ENCODE peak calls at places on chromosomes 1 and 21, in ten cellular contexts. G, A, Y, B, K, Q, Z, T, I and U are unnamed samples.

GRCh38 chr21:32597205-32597604 is 11.9 kb upstream of the TCP10L start:
- DNase-seq in G (no peak), A (no peak), Y (no peak), B (no peak), K (no peak), Q (no peak), Z (peak), T (peak), I (no peak), U (no peak)

GRCh38 chr21:31335957-31336738 is 7.9 kb downstream of the TIAM1 start:
- DNase-seq in G (peak), A (no peak), Y (no peak), B (no peak), K (no peak), Q (no peak), Z (peak), T (peak), I (no peak), U (no peak)

GRCh38 chr1:30872948-30873263 is 35.7 kb downstream of the SDC3 start:
- DNase-seq in G (no peak), A (no peak), Y (no peak), B (no peak), K (no peak), Q (no peak), Z (peak), T (no peak), I (no peak), U (no peak)

GRCh38 chr21:30733026-30733425 is 14.0 kb downstream of the KRTAP21-2 start:
- DNase-seq in G (no peak), A (no peak), Y (no peak), B (no peak), K (no peak), Q (no peak), Z (no peak), T (no peak), I (no peak), U (peak)

GRCh38 chr1:181089017-181089776 is 697 bp downstream of the IER5 start:
- DNase-seq in G (no peak), A (no peak), Y (no peak), B (peak), K (peak), Q (no peak), Z (no peak), T (no peak), I (no peak), U (no peak)

GRCh38 chr1:180680558-180681144 is 48.8 kb downstream of the XPR1 start:
- DNase-seq in G (no peak), A (no peak), Y (no peak), B (no peak), K (no peak), Q (no peak), Z (peak), T (no peak), I (no peak), U (no peak)

GRCh38 chr21:45158491-45159423 is 84.4 kb downstream of the ADARB1 start:
- DNase-seq in G (no peak), A (no peak), Y (no peak), B (no peak), K (no peak), Q (no peak), Z (no peak), T (no peak), I (peak), U (no peak)

GRCh38 chr21:33383056-33383888 is 19.9 kb upstream of the IFNGR2 start:
- DNase-seq in G (no peak), A (no peak), Y (peak), B (no peak), K (peak), Q (peak), Z (peak), T (peak), I (no peak), U (no peak)

GRCh38 chr1:12142891-12143630 is 23.7 kb upstream of the TNFRSF1B start:
- DNase-seq in G (no peak), A (no peak), Y (no peak), B (no peak), K (no peak), Q (no peak), Z (no peak), T (no peak), I (no peak), U (no peak)

GRCh38 chr1:210233216-210233494 is 559 bp downstream of the SERTAD4 start:
- DNase-seq in G (no peak), A (no peak), Y (peak), B (peak), K (peak), Q (no peak), Z (no peak), T (no peak), I (no peak), U (no peak)

GRCh38 chr1:14787604-14788003 is 189.1 kb downstream of the KAZN start:
- DNase-seq in G (no peak), A (no peak), Y (no peak), B (no peak), K (no peak), Q (no peak), Z (no peak), T (peak), I (no peak), U (no peak)

GRCh38 chr1:151976868-151977267 is 16.8 kb downstream of the S100A10 start:
- DNase-seq in G (no peak), A (no peak), Y (no peak), B (no peak), K (no peak), Q (no peak), Z (peak), T (peak), I (no peak), U (no peak)

DNA sequence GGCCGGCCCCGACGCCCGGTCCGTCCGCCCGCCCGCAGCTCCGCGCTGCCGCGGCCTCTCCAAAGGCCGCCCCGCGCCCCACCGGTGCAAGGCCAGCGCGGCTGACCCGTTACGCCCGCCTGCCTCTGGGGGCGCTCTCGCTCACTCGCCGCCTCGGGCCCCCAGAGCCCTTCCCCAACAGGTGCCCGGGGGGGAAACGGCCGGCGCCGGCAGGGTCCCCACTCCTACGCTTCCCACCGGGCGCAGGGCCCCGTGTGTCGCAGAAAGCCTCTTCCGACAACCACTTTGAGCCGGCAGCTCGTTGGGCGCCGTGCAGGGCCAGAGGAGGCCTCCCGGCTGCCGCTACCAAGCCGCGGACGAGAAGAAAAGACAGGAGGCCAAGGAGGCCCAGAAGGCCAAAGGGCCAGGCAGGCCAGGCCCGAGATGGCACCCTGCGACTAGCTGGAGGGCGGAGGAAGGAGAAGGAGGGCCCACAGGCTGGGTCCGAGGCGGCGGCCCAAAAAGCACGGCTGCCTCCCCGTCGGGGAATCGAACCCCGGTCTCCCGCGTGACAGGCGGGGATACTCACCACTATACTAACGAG is 64.9 kb upstream of the FCGR2A start:
- DNase-seq in G (no peak), A (peak), Y (peak), B (peak), K (peak), Q (no peak), Z (peak), T (peak), I (peak), U (no peak)
- TF ChIP-seq CTCF in G (peak), A (peak), Y (peak), B (peak), K (peak), Q (no peak), Z (peak), T (peak), I (peak), U (peak)

GRCh38 chr1:25568090-25568833 is 24.9 kb downstream of the LDLRAP1 start:
- DNase-seq in G (no peak), A (no peak), Y (no peak), B (no peak), K (no peak), Q (peak), Z (peak), T (peak), I (no peak), U (peak)
- TF ChIP-seq CTCF in G (peak), A (no peak), Y (no peak), B (no peak), K (no peak), Q (no peak), Z (no peak), T (peak), I (peak), U (no peak)

DNA sequence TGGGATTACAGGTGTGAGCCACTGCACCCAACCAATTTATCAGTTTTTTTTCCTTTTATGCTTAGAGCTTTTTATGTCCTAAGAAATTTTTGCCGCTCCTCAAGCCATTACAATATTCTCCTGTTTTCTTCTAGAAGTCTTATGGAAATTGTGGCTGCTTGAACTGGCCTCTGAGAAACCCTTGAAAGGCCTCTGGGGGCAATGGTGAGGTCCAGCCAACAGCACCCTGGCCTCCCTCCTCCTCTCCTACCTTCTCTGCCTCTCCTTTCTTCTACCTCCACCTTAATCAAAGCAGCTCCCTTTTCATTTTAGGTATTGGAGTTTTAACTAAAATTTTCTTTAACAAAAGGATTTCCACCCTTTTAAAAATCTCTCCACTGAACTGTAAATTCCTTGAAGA is 24.5 kb upstream of the RGS16 start:
- DNase-seq in G (no peak), A (no peak), Y (no peak), B (no peak), K (no peak), Q (no peak), Z (no peak), T (no peak), I (no peak), U (no peak)
- TF ChIP-seq CTCF in G (no peak), A (no peak), Y (no peak), B (no peak), K (no peak), Q (no peak), Z (no peak), T (no peak), I (no peak), U (no peak)

GRCh38 chr1:193275773-193276172 is 89.4 kb upstream of the B3GALT2 start:
- DNase-seq in G (no peak), A (no peak), Y (no peak), B (peak), K (no peak), Q (no peak), Z (no peak), T (no peak), I (no peak), U (no peak)
- TF ChIP-seq CTCF in G (no peak), A (no peak), Y (no peak), B (no peak), K (no peak), Q (no peak), Z (no peak), T (no peak), I (no peak), U (no peak)

GRCh38 chr1:119141020-119141424 is 569 bp upstream of the WARS2 start:
- DNase-seq in G (no peak), A (no peak), Y (no peak), B (peak), K (peak), Q (no peak), Z (no peak), T (peak), I (no peak), U (no peak)
- TF ChIP-seq CTCF in G (no peak), A (no peak), Y (peak), B (peak), K (peak), Q (no peak), Z (peak), T (peak), I (peak), U (peak)

DNA sequence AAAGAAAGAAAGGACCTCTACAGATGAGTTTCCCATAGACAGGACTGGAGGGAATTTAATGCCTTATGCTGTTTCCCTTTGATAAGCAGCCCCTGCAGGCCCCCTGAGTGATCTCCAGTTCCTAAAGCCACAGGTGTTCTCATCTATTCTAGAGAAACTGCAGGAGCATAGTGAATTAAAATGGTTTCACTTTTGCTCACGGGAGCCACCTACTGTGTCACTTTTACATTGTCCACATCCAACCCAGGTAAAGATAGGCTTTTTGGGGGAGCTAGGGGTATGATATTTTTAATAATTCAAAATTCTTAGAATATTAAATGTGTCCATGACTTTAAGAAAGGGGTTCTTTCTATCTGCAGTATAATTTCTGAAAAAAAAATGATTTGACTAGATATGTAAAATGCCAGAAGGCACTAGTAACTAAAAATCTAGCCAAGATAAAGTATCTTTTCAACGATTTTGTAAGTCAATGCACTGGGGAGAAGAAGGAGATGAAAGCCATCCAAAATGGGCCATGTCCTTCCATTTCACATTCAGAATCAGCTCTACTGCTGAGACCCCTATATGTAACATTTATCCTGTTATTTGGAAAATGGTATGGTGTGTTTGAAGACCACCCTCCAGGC is 267.3 kb upstream of the DUSP10 start:
- DNase-seq in G (no peak), A (no peak), Y (peak), B (no peak), K (peak), Q (no peak), Z (peak), T (no peak), I (no peak), U (no peak)
- TF ChIP-seq CTCF in G (peak), A (no peak), Y (peak), B (no peak), K (peak), Q (no peak), Z (peak), T (peak), I (peak), U (peak)

GRCh38 chr1:104574619-104575018 is 824.9 kb downstream of the AMY1C start:
- DNase-seq in G (no peak), A (no peak), Y (no peak), B (no peak), K (no peak), Q (no peak), Z (no peak), T (no peak), I (no peak), U (no peak)
- TF ChIP-seq CTCF in G (no peak), A (no peak), Y (no peak), B (no peak), K (no peak), Q (no peak), Z (no peak), T (no peak), I (no peak), U (no peak)

DNA sequence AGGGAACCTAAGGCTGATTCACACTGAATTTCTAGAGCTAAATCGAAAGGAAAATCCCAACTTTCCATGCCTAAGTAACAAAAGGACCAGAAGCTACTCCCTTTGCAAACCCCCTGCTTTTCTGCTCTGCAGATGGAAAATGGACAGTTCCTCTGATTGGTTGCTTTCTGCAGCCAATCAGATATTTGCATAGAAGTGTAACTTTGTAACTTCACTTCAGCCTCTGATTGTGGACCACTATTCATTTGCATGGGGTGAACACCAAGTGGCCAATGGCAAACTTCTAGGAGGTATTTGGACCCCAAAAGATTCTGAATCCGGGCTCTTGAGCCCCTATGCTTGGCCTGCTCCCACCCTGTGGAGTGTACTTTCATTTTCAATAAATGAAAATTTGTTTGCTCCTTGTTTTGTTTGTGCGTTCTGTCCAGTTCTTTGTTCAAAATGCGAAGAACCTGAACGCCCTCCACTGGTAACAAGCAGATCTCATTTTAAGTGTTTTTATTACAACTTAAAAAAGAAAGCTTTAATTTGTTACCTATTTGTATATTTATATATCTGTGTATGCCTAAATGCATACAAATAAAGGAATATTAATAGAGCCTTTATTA is 6.4 kb upstream of the GSTM4 start:
- DNase-seq in G (no peak), A (no peak), Y (no peak), B (no peak), K (no peak), Q (no peak), Z (peak), T (peak), I (no peak), U (no peak)
- TF ChIP-seq CTCF in G (peak), A (no peak), Y (peak), B (no peak), K (no peak), Q (no peak), Z (peak), T (no peak), I (peak), U (peak)